ENCODE peak calls at places on chromosomes 11 and 22, in four cellular contexts. R is stomach; N is naive thymus-derived CD4-positive, alpha-beta T cell; L is mesendoderm. I is an unnamed sample.

GRCh38 chr11:5368502-5369043 is 15.0 kb upstream of the OR51M1 start:
- DNase-seq in R (no peak), N (no peak), L (peak; percentile 75), I (no peak)

GRCh38 chr22:38490915-38491314 is 15.2 kb downstream of the DDX17 start:
- DNase-seq in R (peak; percentile 77), N (no peak), L (no peak), I (no peak)

GRCh38 chr11:2772544-2773031 is 72.8 kb upstream of the KCNQ1OT1 start:
- DNase-seq in R (peak; percentile 23), N (no peak), L (no peak), I (no peak)

GRCh38 chr11:118437046-118437735 is 899 bp downstream of the KMT2A start:
- DNase-seq in R (no peak), N (peak; percentile 41), L (peak; percentile 85), I (peak; percentile 82)

GRCh38 chr11:102495161-102496042 is 35.1 kb downstream of the MMP7 start:
- DNase-seq in R (no peak), N (peak; percentile 73), L (peak; percentile 86), I (peak; percentile 53)

GRCh38 chr11:113876798-113877672 is 1.7 kb upstream of the USP28 start:
- DNase-seq in R (no peak), N (no peak), L (no peak), I (no peak)

GRCh38 chr11:44903035-44903434 is 47.6 kb downstream of the TP53I11 start:
- DNase-seq in R (no peak), N (no peak), L (peak; percentile 44), I (no peak)

GRCh38 chr11:112174789-112175595 is at the start of gene BCO2:
- DNase-seq in R (peak; percentile 72), N (peak; percentile 6), L (peak; percentile 70), I (peak; percentile 68)

GRCh38 chr11:47152953-47153950 is 23.4 kb downstream of the ARFGAP2 start:
- DNase-seq in R (peak; percentile 84), N (peak; percentile 51), L (peak; percentile 87), I (peak; percentile 89)

GRCh38 chr11:85182437-85183109 is 444.6 kb downstream of the DLG2 start:
- DNase-seq in R (no peak), N (no peak), L (peak; percentile 93), I (peak; percentile 32)

GRCh38 chr11:85823816-85824215 is 12.9 kb upstream of the SYTL2 start:
- DNase-seq in R (no peak), N (peak; percentile 98), L (no peak), I (no peak)

GRCh38 chr11:47192111-47192510 is 5.9 kb upstream of the PACSIN3 start:
- DNase-seq in R (no peak), N (no peak), L (peak; percentile 59), I (no peak)

GRCh38 chr11:84345597-84345996 is 1059.4 kb upstream of the CCDC90B start:
- DNase-seq in R (no peak), N (no peak), L (no peak), I (no peak)

GRCh38 chr11:61549662-61550568 is 31.0 kb downstream of the SYT7 start:
- DNase-seq in R (no peak), N (no peak), L (no peak), I (peak; percentile 66)

GRCh38 chr11:108871152-108871551 is 206.3 kb downstream of the DDX10 start:
- DNase-seq in R (no peak), N (no peak), L (peak; percentile 66), I (peak; percentile 11)

GRCh38 chr11:73270089-73270854 is 1.9 kb upstream of the P2RY6 start:
- DNase-seq in R (peak; percentile 23), N (no peak), L (no peak), I (peak; percentile 37)

GRCh38 chr22:31218565-31219262 is 6.6 kb downstream of the LIMK2 start:
- DNase-seq in R (no peak), N (no peak), L (no peak), I (no peak)

GRCh38 chr22:38230108-38230825 is 28.5 kb downstream of the MAFF start:
- DNase-seq in R (peak; percentile 82), N (peak; percentile 48), L (peak; percentile 78), I (peak; percentile 80)

GRCh38 chr22:37256075-37256726 is 12.1 kb upstream of the RAC2 start:
- DNase-seq in R (no peak), N (no peak), L (no peak), I (no peak)

GRCh38 chr11:120281161-120281795 is 41.3 kb downstream of the POU2F3 start:
- DNase-seq in R (no peak), N (no peak), L (no peak), I (no peak)

GRCh38 chr11:73968356-73968966 is 14.2 kb downstream of the UCP2 start:
- DNase-seq in R (no peak), N (no peak), L (no peak), I (peak; percentile 27)

GRCh38 chr11:68146704-68147474 is 25.7 kb upstream of the CHKA start:
- DNase-seq in R (peak; percentile 85), N (no peak), L (no peak), I (peak; percentile 47)

GRCh38 chr22:22759371-22759770 is 115.0 kb downstream of the GGTLC2 start:
- DNase-seq in R (no peak), N (no peak), L (no peak), I (no peak)

GRCh38 chr22:20591660-20592310 is 84.4 kb downstream of the MED15 start:
- DNase-seq in R (peak; percentile 27), N (no peak), L (peak; percentile 45), I (peak; percentile 92)

GRCh38 chr11:134499990-134500389 is 87.9 kb upstream of the B3GAT1 start:
- DNase-seq in R (peak; percentile 15), N (no peak), L (no peak), I (no peak)

GRCh38 chr22:30212363-30212995 is 34.1 kb downstream of the LIF start:
- DNase-seq in R (peak; percentile 87), N (no peak), L (peak; percentile 67), I (peak; percentile 22)

GRCh38 chr11:117470576-117470975 is 142.9 kb downstream of the CEP164 start:
- DNase-seq in R (no peak), N (no peak), L (no peak), I (no peak)

GRCh38 chr11:18727499-18728236 is 1.7 kb upstream of the IGSF22 start:
- DNase-seq in R (no peak), N (peak; percentile 57), L (peak; percentile 83), I (peak; percentile 93)

DNA sequence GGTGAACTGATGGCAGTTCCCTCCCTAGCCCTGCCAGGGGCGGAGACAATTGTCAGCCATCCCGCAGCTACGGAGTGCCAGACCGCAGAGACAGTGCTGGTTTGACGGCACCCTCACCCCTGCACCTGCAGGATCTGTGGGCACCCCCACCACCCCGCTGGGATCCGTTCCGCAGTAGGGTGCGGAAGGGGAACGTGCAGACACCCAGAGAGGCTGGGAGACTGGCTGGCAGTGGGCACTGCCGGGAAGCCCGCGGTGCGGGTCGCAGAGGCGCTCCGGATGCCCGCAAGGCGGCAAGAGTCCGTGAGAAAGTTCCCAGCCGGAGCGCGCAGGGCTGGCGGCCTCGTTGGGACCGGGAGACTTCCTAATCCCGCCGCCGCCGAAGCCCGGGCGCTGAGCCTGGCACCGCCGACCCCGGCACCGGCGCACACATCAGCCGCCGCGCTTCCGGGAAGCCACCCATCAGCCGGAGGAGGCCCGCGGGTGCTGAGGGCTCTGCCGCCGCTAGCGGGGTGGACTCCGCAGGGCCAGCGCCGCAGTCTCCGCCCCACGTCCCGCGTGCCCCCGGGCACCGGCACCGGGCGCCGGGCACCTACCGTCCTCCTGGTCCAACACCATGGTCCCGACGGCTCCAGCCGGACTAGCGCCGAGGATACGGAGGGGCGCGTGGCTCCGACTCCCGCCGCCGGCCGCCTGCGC is 4.3 kb upstream of the LMO1 start:
- DNase-seq in R (no peak), N (no peak), L (no peak), I (peak; percentile 88)
- H3K27me3 ChIP-seq in R (peaks cover 4% of the 10 kb centered on the region), N (no peaks in the 10 kb centered on the region), L (peaks cover 48% of the 10 kb centered on the region), I (peaks cover 77% of the 10 kb centered on the region)

DNA sequence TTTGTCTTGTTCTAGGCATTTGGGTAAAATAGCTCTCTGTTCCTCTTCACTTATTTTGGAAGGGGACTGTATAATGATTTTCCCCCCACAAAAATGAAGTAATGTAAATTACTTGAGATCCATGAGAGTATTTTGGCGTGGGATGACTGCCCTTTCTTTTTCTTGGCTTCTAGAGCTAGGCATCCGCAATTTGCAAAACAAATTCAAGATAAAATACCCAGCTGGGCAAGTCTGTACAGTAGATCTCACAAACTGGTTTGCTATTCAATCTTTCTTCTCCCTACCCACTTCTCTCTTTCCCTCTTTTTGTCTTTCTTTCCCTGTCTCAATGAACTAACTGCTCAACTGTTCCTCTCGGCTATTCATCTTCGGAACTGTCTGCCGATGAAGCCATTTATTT is 75.7 kb upstream of the MTMR2 start:
- DNase-seq in R (no peak), N (no peak), L (no peak), I (no peak)
- H3K4me3 ChIP-seq in R (no peak overlapping the region), N (no peak overlapping the region), L (no peak overlapping the region), I (no peak overlapping the region)

DNA sequence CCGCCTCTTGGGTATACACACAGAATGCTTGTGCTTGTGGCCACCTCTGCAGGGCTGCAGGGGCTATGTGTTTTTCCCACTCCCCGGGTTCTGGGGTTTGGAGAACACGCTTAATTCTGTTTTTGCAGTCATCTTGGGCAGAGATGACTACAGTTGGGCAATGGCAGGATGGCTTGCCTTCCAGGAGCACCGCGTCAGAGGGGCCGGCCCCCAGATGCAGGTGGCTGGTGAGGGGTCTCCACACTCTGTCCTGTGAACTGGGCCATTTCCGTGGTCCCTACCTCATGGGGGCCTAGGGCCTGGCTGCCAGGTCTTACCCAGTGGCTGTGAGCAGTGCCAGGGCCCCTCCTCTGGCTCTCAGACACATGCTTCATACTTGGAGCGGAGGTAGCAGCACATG is 68.3 kb downstream of the CTTN start:
- DNase-seq in R (no peak), N (no peak), L (no peak), I (no peak)
- H3K27me3 ChIP-seq in R (no peaks in the 10 kb centered on the region), N (no peaks in the 10 kb centered on the region), L (no peaks in the 10 kb centered on the region), I (no peaks in the 10 kb centered on the region)

GRCh38 chr11:63532150-63532549 is 4.5 kb upstream of the PLAAT4 start:
- DNase-seq in R (no peak), N (no peak), L (peak; percentile 49), I (no peak)
- H3K4me3 ChIP-seq in R (no peak overlapping the region), N (peak overlapping the region; percentile 34), L (no peak overlapping the region), I (no peak overlapping the region)

GRCh38 chr22:27088026-27088425 is 430.6 kb downstream of the MIAT start:
- DNase-seq in R (no peak), N (no peak), L (no peak), I (no peak)

GRCh38 chr22:27086080-27086479 is 428.7 kb downstream of the MIAT start:
- DNase-seq in R (no peak), N (no peak), L (no peak), I (no peak)

GRCh38 chr22:27086728-27087450 is 429.5 kb downstream of the MIAT start:
- DNase-seq in R (no peak), N (no peak), L (no peak), I (peak; percentile 63)

GRCh38 chr22:27080191-27080590 is 422.8 kb downstream of the MIAT start:
- DNase-seq in R (no peak), N (no peak), L (no peak), I (no peak)

GRCh38 chr22:27084130-27084529 is 426.7 kb downstream of the MIAT start:
- DNase-seq in R (no peak), N (no peak), L (no peak), I (no peak)
- H3K27me3 ChIP-seq in R (no peaks in the 10 kb centered on the region), N (no peaks in the 10 kb centered on the region), L (no peaks in the 10 kb centered on the region), I (no peaks in the 10 kb centered on the region)

I was measured in H7.